ENCODE peak calls at places on chromosome 7, in six cellular contexts. V is GM12892; E is SK-N-SH; Y is activated T-helper 1 cell treated with anti-CD3 and anti-CD28 coated beads, Interleukin-2, amount 50 U/mL, for 16 hours; M is brain pericyte; D is sciatic nerve. L is an unnamed sample.

GRCh38 chr7:105268511-105269392 is 120.0 kb downstream of the SRPK2 start:
- DNase-seq in V (no peak), E (peak; percentile 68), Y (no peak), M (no peak), D (no peak), L (no peak)

GRCh38 chr7:159272739-159273138 is 128.1 kb upstream of the VIPR2 start:
- DNase-seq in V (no peak), E (no peak), Y (no peak), M (no peak), D (no peak), L (no peak)

GRCh38 chr7:74454948-74455804 is 1.5 kb downstream of the GTF2IRD1 start:
- DNase-seq in V (no peak), E (peak; percentile 77), Y (no peak), M (no peak), D (no peak), L (no peak)

GRCh38 chr7:45583296-45583695 is 9.1 kb downstream of the ADCY1 start:
- DNase-seq in V (no peak), E (no peak), Y (no peak), M (no peak), D (peak; percentile 25), L (no peak)

GRCh38 chr7:17099083-17099973 is 199.1 kb upstream of the AHR start:
- DNase-seq in V (no peak), E (no peak), Y (no peak), M (no peak), D (no peak), L (no peak)

GRCh38 chr7:7554021-7554432 is 12.7 kb upstream of the MIOS start:
- DNase-seq in V (no peak), E (no peak), Y (no peak), M (no peak), D (no peak), L (no peak)

GRCh38 chr7:94440460-94441039 is 45.9 kb downstream of the COL1A2 start:
- DNase-seq in V (no peak), E (no peak), Y (no peak), M (no peak), D (no peak), L (no peak)

GRCh38 chr7:123674399-123675091 is 18.9 kb downstream of the LMOD2 start:
- DNase-seq in V (no peak), E (no peak), Y (no peak), M (no peak), D (no peak), L (no peak)

GRCh38 chr7:73528204-73528603 is 6.1 kb upstream of the BAZ1B start:
- DNase-seq in V (no peak), E (no peak), Y (no peak), M (no peak), D (no peak), L (no peak)

GRCh38 chr7:40489844-40490602 is 355.2 kb downstream of the SUGCT start:
- DNase-seq in V (no peak), E (no peak), Y (no peak), M (no peak), D (no peak), L (no peak)

GRCh38 chr7:101547916-101548599 is 81.0 kb downstream of the MYL10 start:
- DNase-seq in V (no peak), E (peak; percentile 24), Y (no peak), M (no peak), D (no peak), L (no peak)

GRCh38 chr7:507623-508305 is 11.9 kb downstream of the PDGFA start:
- DNase-seq in V (no peak), E (no peak), Y (no peak), M (no peak), D (peak; percentile 45), L (no peak)